ENCODE peak calls at places on chromosomes 2 and 18, in six cellular contexts. X, Q, O, U, A and R are unnamed samples.

GRCh38 chr2:135657806-135658582 is 83.7 kb upstream of the UBXN4 start:
- DNase-seq in A (no peak), X (no peak), U (no peak), Q (no peak), O (no peak), R (no peak)

GRCh38 chr2:72548081-72548764 is 277.6 kb downstream of the EXOC6B start:
- DNase-seq in O (no peak), Q (no peak), X (no peak), A (no peak), U (no peak), R (no peak)

GRCh38 chr2:11446733-11447248 is 19.2 kb downstream of the E2F6 start:
- DNase-seq in A (peak; percentile 78), O (peak; percentile 22), Q (no peak), X (peak; percentile 67), U (peak; percentile 52), R (peak; percentile 66)

GRCh38 chr18:27922780-27923179 is 254.2 kb downstream of the CDH2 start:
- DNase-seq in O (no peak), Q (no peak), U (no peak), A (no peak), X (no peak), R (no peak)

GRCh38 chr2:135775420-135775819 is 33.8 kb downstream of the UBXN4 start:
- DNase-seq in U (no peak), A (no peak), Q (no peak), X (peak; percentile 30), O (no peak), R (no peak)

GRCh38 chr2:134348239-134348638 is 94.4 kb downstream of the MGAT5 start:
- DNase-seq in U (no peak), O (no peak), X (peak; percentile 57), Q (no peak), A (no peak), R (no peak)

GRCh38 chr2:67851946-67852345 is 210.9 kb downstream of the C1D start:
- DNase-seq in X (no peak), Q (no peak), U (no peak), A (no peak), O (no peak), R (no peak)

GRCh38 chr2:234241656-234242445 is 191.3 kb downstream of the SPP2 start:
- DNase-seq in Q (no peak), X (peak; percentile 77), O (no peak), U (no peak), A (no peak), R (no peak)

GRCh38 chr18:79121746-79122474 is 52.7 kb downstream of the ATP9B start:
- DNase-seq in U (no peak), Q (no peak), X (peak; percentile 64), A (no peak), O (no peak), R (no peak)

GRCh38 chr18:12455511-12455910 is 47.8 kb downstream of the PRELID3A start:
- DNase-seq in Q (no peak), A (peak; percentile 49), U (no peak), O (no peak), X (peak; percentile 79), R (no peak)

GRCh38 chr18:53944721-53945120 is 279.7 kb downstream of the MBD2 start:
- DNase-seq in U (no peak), X (no peak), Q (no peak), O (no peak), A (peak; percentile 30), R (peak; percentile 39)

DNA sequence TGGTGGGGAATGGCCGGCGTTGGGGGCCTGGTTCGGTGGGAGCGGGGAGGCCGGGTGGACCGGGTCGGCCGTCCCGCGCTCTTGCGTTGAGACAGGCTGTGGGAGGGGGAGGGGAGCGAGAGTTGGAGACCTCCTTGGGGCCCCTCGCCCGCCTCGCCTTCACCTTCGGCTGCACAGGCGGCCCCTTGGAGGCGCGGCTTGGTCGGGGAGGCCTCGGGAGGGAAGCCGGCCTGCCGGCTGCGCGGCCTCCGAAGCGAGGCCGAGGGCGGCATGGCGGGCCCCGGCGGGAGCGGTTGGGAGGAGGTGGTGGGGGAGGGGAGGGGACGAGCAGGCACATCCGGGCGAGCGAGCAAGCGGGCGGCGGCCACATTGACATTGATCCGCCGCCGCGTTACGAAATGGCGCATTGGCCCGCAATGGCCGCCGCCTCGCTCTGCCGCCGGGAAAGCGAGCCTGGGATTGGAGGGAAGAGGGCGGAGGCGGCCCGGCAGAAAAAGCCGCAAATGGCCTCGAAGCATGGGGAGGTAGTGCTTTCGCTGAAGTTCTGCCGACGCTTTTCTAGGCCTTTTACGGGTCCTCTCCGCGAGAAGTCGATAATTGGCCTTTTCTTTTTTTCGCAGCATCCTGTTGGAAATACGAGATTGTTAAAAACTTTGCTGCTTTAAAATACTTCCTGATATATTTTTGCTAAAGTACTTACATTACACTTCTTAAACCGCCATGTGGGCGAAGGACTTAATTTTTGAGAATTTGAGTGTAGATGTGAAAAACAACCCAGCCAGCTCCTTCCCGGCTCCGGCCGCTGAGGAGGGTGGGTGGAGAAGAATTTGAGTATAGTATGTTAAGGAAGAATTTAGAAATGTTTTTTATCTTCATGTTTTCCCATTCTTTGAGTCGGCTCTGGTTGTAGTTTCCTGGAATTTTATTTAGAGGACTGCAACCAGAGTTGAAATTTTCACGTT is 582 bp downstream of the HNRNPA3 start:
- DNase-seq in O (peak; percentile 73), X (peak; percentile 87), A (peak; percentile 95), Q (peak; percentile 98), U (peak; percentile 96), R (peak; percentile 96)
- TF ChIP-seq POLR2A in O (no peak), X (peak; percentile 66), A (no peak), Q (no peak), U (no peak), R (no peak)

GRCh38 chr2:191415101-191415500 is 169.9 kb downstream of the MYO1B start:
- DNase-seq in U (no peak), O (no peak), X (no peak), Q (no peak), A (no peak), R (no peak)
- TF ChIP-seq POLR2A in U (no peak), O (no peak), X (no peak), Q (no peak), A (no peak), R (no peak)

GRCh38 chr18:5297582-5297981 is 2.1 kb upstream of the ZBTB14 start:
- DNase-seq in Q (no peak), O (no peak), A (no peak), U (no peak), X (no peak), R (no peak)

GRCh38 chr18:5296706-5297320 is 1.3 kb upstream of the ZBTB14 start:
- DNase-seq in Q (peak; percentile 90), A (peak; percentile 84), X (peak; percentile 85), U (peak; percentile 83), O (peak; percentile 55), R (peak; percentile 80)

GRCh38 chr18:5295231-5295920 is at the start of gene ZBTB14:
- DNase-seq in Q (no peak), X (peak; percentile 54), O (no peak), A (peak; percentile 63), U (peak; percentile 84), R (peak; percentile 82)

GRCh38 chr18:5294618-5295230 is 802 bp downstream of the ZBTB14 start:
- DNase-seq in Q (peak; percentile 84), A (peak; percentile 55), U (no peak), O (no peak), X (peak; percentile 51), R (peak; percentile 86)

GRCh38 chr18:5295981-5296705 is 617 bp upstream of the ZBTB14 start:
- DNase-seq in A (peak; percentile 96), Q (peak; percentile 97), U (peak; percentile 98), O (peak; percentile 88), X (peak; percentile 96), R (peak; percentile 98)
- TF ChIP-seq POLR2A in A (no peak), Q (peak; percentile 39), U (no peak), O (no peak), X (peak; percentile 42), R (peak; percentile 77)

GRCh38 chr18:51196116-51196810 is 1.2 kb downstream of the MEX3C start:
- DNase-seq in Q (peak; percentile 84), O (no peak), A (peak; percentile 49), U (peak; percentile 65), X (peak; percentile 15), R (peak; percentile 85)

GRCh38 chr18:51197661-51198424 is at the start of gene MEX3C:
- DNase-seq in X (peak; percentile 99), Q (peak; percentile 100), A (peak; percentile 99), O (peak; percentile 97), U (peak; percentile 99), R (peak; percentile 100)

GRCh38 chr18:51195602-51196115 is 1.8 kb downstream of the MEX3C start:
- DNase-seq in X (peak; percentile 60), U (peak; percentile 43), Q (no peak), O (peak; percentile 18), A (peak; percentile 72), R (peak; percentile 68)

GRCh38 chr18:51195086-51195601 is 2.3 kb downstream of the MEX3C start:
- DNase-seq in U (no peak), X (peak; percentile 49), O (no peak), Q (no peak), A (no peak), R (no peak)

DNA sequence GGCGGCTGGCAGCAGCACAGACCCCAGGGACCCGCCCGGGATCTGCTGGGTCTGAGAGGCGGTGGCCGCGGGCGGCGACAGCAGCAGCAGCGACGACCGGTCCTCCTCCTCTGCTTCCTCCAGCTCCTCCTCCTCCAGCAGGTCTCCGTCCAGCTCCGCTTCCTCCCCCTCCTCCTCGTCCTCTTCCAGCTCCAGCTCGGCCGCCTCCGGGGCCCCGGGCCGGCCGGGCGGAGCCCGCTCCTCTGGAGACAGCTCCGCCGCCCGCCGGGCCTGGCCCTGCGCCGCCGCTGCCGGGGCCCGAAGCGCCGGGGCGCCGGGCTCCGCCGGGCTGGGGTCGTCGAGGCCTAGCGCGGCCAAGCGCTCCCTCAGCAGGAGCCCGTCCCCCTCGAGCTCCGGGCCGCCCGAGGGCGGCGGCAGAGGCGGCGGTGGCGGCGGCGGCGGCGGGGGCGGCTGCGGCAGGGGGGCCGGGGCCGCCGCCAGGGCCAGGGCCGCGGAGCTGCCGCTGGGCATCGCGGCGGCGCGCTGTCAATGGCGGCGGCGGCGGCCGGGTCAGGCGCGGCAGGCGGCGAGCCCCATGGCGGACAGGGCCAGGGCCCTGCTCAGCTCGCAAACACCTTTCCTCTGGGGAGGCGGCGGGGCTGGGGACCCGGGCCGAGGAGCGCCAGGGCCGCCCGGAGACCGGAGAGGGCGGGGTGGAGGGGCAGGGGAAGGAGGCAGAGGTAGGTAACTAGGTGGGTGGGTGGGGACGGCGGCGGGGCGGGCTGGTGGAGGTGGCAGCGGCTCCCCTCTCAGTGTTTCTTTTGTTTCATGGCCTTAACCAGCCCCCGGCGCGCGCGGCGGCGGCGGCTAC is 445 bp downstream of the MEX3C start:
- DNase-seq in A (peak; percentile 34), U (peak; percentile 66), O (no peak), Q (peak; percentile 84), X (peak; percentile 51), R (peak; percentile 85)
- TF ChIP-seq POLR2A in A (peak; percentile 68), U (no peak), O (no peak), Q (no peak), X (peak; percentile 79), R (peak; percentile 37)

GRCh38 chr2:231710751-231711676 is 2.7 kb downstream of the PTMA start:
- DNase-seq in Q (no peak), A (peak; percentile 50), X (no peak), O (no peak), U (peak; percentile 41), R (peak; percentile 75)
- TF ChIP-seq POLR2A in Q (no peak), A (no peak), X (no peak), O (no peak), U (no peak), R (no peak)

GRCh38 chr2:218065239-218066006 is 3.6 kb upstream of the RUFY4 start:
- DNase-seq in X (no peak), A (no peak), Q (no peak), O (no peak), U (no peak), R (no peak)
- TF ChIP-seq POLR2A in X (no peak), A (no peak), Q (no peak), O (no peak), U (no peak), R (no peak)

GRCh38 chr2:33131820-33132219 is 185.1 kb downstream of the LTBP1 start:
- DNase-seq in U (no peak), A (no peak), O (no peak), X (no peak), Q (no peak), R (no peak)
- TF ChIP-seq POLR2A in U (no peak), A (no peak), O (no peak), X (no peak), Q (no peak), R (no peak)